ENCODE peak calls at places on chromosomes 11 and 22, in nine cellular contexts. R is gastrocnemius medialis; L is GM12865; Y is NCI-H1105; U is pons; M is naive thymus-derived CD8-positive, alpha-beta T cell; V is posterior vena cava; C is DMS153; E is H54. G is an unnamed sample.

GRCh38 chr11:67584881-67585873 is 1.6 kb downstream of the GSTP1 start:
- DNase-seq in Y (no peak), V (no peak), R (no peak), U (no peak), C (no peak), L (no peak), E (no peak), M (no peak), G (no peak)

GRCh38 chr11:118892515-118892914 is 8.8 kb downstream of the CXCR5 start:
- DNase-seq in E (no peak), V (no peak), C (peak), L (peak), Y (peak), R (no peak), M (peak), U (no peak), G (no peak)

GRCh38 chr11:121089566-121089965 is 11.5 kb upstream of the TECTA start:
- DNase-seq in Y (no peak), C (no peak), U (no peak), R (no peak), E (no peak), M (no peak), L (no peak), V (no peak), G (no peak)

GRCh38 chr11:64163951-64164350 is 2.0 kb downstream of the MACROD1 start:
- DNase-seq in E (no peak), R (no peak), C (no peak), V (no peak), U (no peak), Y (no peak), M (no peak), L (no peak), G (no peak)

GRCh38 chr11:111735262-111736116 is 30.7 kb downstream of the PPP2R1B start:
- DNase-seq in Y (peak), C (peak), E (peak), R (peak), M (no peak), L (no peak), U (peak), V (peak), G (peak)

GRCh38 chr11:46389450-46390330 is 1.9 kb downstream of the CHRM4 start:
- DNase-seq in C (peak), M (no peak), V (peak), Y (peak), R (peak), U (peak), E (peak), L (peak), G (peak)

GRCh38 chr11:59776210-59777066 is 21.3 kb downstream of the STX3 start:
- DNase-seq in C (no peak), M (no peak), R (no peak), E (peak), V (no peak), Y (no peak), U (no peak), L (no peak), G (no peak)

GRCh38 chr22:22390989-22391388 is 117.6 kb downstream of the ZNF280B start:
- DNase-seq in M (no peak), U (no peak), E (no peak), C (no peak), Y (no peak), V (no peak), R (no peak), L (no peak), G (no peak)

GRCh38 chr11:34243620-34244493 is 114.0 kb downstream of the ABTB2 start:
- DNase-seq in C (no peak), V (no peak), M (no peak), R (peak), U (no peak), Y (no peak), E (peak), L (peak), G (no peak)

GRCh38 chr11:19728436-19728835 is 15.8 kb downstream of the NAV2 start:
- DNase-seq in M (no peak), L (no peak), C (no peak), E (no peak), R (no peak), V (no peak), U (no peak), Y (no peak), G (no peak)

GRCh38 chr11:85170184-85170583 is 457.0 kb downstream of the DLG2 start:
- DNase-seq in U (no peak), C (no peak), M (no peak), R (no peak), L (no peak), Y (no peak), E (peak), V (no peak), G (no peak)

GRCh38 chr11:2582436-2582931 is 117.3 kb downstream of the KCNQ1OT1 start:
- DNase-seq in Y (no peak), C (no peak), L (no peak), R (peak), U (no peak), V (peak), E (no peak), M (no peak), G (no peak)

GRCh38 chr11:72040497-72041363 is 39.6 kb downstream of the NUMA1 start:
- DNase-seq in L (peak), V (peak), U (peak), R (peak), Y (peak), C (peak), E (peak), M (peak), G (peak)

GRCh38 chr11:61021661-61022212 is 50.3 kb downstream of the CD6 start:
- DNase-seq in M (peak), E (no peak), Y (no peak), R (no peak), L (no peak), U (no peak), V (peak), C (no peak), G (no peak)

GRCh38 chr11:47004595-47005033 is 68.1 kb downstream of the CSTPP1 start:
- DNase-seq in R (peak), L (no peak), M (no peak), C (peak), E (peak), Y (no peak), V (peak), U (peak), G (no peak)

G was measured in NCI-H748 treated with DMSO at 0.1 percent for 48 hours.